ENCODE peak calls at places on chromosomes 1 and 21, in eight cellular contexts. B is adrenal gland, Q is body of pancreas, L is gastrocnemius medialis, H is prostate gland, V is heart left ventricle, O is HCT116, P is esophagus squamous epithelium. W is an unnamed sample.

GRCh38 chr21:14114251-14114650 is 96.5 kb downstream of the LIPI start:
- DNase-seq in B (no peak), Q (peak), V (no peak), P (no peak), H (no peak), O (no peak), L (no peak), W (no peak)

GRCh38 chr1:47407481-47407880 is 8.6 kb upstream of the FOXE3 start:
- DNase-seq in P (no peak), H (no peak), B (no peak), O (no peak), L (no peak), Q (no peak), V (no peak), W (no peak)

GRCh38 chr21:46326110-46326703 is 2.3 kb downstream of the PCNT start:
- DNase-seq in B (no peak), L (no peak), V (no peak), P (no peak), Q (peak), O (no peak), H (no peak), W (no peak)

GRCh38 chr1:20538760-20539551 is 13.4 kb upstream of the FAM43B start:
- DNase-seq in Q (no peak), V (no peak), L (no peak), P (no peak), O (no peak), B (no peak), H (no peak), W (no peak)

GRCh38 chr1:87942165-87942564 is 613.5 kb downstream of the LMO4 start:
- DNase-seq in O (no peak), P (no peak), Q (no peak), B (no peak), V (no peak), L (peak), H (no peak), W (no peak)

GRCh38 chr1:31782066-31782762 is 18.1 kb upstream of the ADGRB2 start:
- DNase-seq in L (no peak), B (peak), P (no peak), V (no peak), O (no peak), H (no peak), Q (no peak), W (no peak)

GRCh38 chr1:54614558-54614957 is 8.8 kb downstream of the FAM151A start:
- DNase-seq in O (no peak), P (no peak), Q (no peak), V (no peak), H (no peak), B (no peak), L (no peak), W (no peak)

GRCh38 chr1:228487336-228488106 is at the start of gene RNF187:
- DNase-seq in Q (peak), V (peak), O (no peak), P (no peak), L (peak), B (peak), H (peak), W (no peak)

GRCh38 chr1:235473808-235474207 is 30.4 kb downstream of the B3GALNT2 start:
- DNase-seq in Q (no peak), P (no peak), H (no peak), V (no peak), O (no peak), B (no peak), L (no peak), W (no peak)

GRCh38 chr1:176987016-176987415 is 177.5 kb downstream of the ASTN1 start:
- DNase-seq in Q (no peak), L (no peak), H (no peak), O (no peak), P (no peak), B (no peak), V (no peak), W (no peak)

GRCh38 chr1:37922767-37923550 is 23.9 kb downstream of the INPP5B start:
- DNase-seq in B (no peak), Q (peak), P (no peak), O (no peak), V (no peak), H (no peak), L (no peak), W (no peak)

GRCh38 chr1:10529772-10530171 is 55.0 kb downstream of the PEX14 start:
- DNase-seq in P (no peak), Q (no peak), L (no peak), H (no peak), V (no peak), O (no peak), B (no peak), W (no peak)

GRCh38 chr1:30285461-30286050 is 437.8 kb downstream of the MATN1 start:
- DNase-seq in O (no peak), L (no peak), V (no peak), Q (no peak), B (no peak), P (no peak), H (no peak), W (no peak)

GRCh38 chr1:25958475-25958874 is 39.4 kb downstream of the PAFAH2 start:
- DNase-seq in O (no peak), H (no peak), B (no peak), P (no peak), L (no peak), Q (no peak), V (no peak), W (no peak)

GRCh38 chr1:3596663-3597598 is 14.4 kb downstream of the MEGF6 start:
- DNase-seq in Q (no peak), H (no peak), V (no peak), B (no peak), L (no peak), P (no peak), O (no peak), W (no peak)

GRCh38 chr1:240693844-240694243 is 81.9 kb upstream of the GREM2 start:
- DNase-seq in B (no peak), V (no peak), L (no peak), H (no peak), Q (no peak), P (no peak), O (no peak), W (no peak)

GRCh38 chr1:184426278-184426674 is 39.4 kb downstream of the C1orf21 start:
- DNase-seq in B (no peak), L (no peak), V (no peak), H (no peak), O (no peak), P (no peak), Q (no peak), W (no peak)
- H3K4me3 ChIP-seq in B (peak), L (no peak), V (no peak), H (no peak), O (no peak), P (no peak), Q (no peak), W (no peak)

GRCh38 chr1:243407284-243408018 is 151.6 kb downstream of the SDCCAG8 start:
- DNase-seq in P (no peak), L (no peak), O (no peak), Q (no peak), H (no peak), B (no peak), V (no peak), W (no peak)

GRCh38 chr1:243411472-243411871 is 155.6 kb downstream of the SDCCAG8 start:
- DNase-seq in V (no peak), P (no peak), L (no peak), B (no peak), O (no peak), Q (no peak), H (peak), W (no peak)

GRCh38 chr1:243409284-243409683 is 153.4 kb downstream of the SDCCAG8 start:
- DNase-seq in Q (no peak), L (no peak), H (no peak), O (no peak), V (no peak), P (no peak), B (no peak), W (no peak)

GRCh38 chr1:243413431-243414151 is 157.8 kb downstream of the SDCCAG8 start:
- DNase-seq in P (no peak), L (no peak), H (no peak), V (no peak), B (no peak), O (no peak), Q (no peak), W (no peak)

GRCh38 chr1:243408479-243408878 is 152.6 kb downstream of the SDCCAG8 start:
- DNase-seq in Q (no peak), O (no peak), B (no peak), P (no peak), L (no peak), H (no peak), V (no peak), W (no peak)
- TF ChIP-seq POLR2A in Q (no peak), O (no peak), B (no peak), P (no peak), L (no peak), H (no peak), V (no peak), W (no peak)

DNA sequence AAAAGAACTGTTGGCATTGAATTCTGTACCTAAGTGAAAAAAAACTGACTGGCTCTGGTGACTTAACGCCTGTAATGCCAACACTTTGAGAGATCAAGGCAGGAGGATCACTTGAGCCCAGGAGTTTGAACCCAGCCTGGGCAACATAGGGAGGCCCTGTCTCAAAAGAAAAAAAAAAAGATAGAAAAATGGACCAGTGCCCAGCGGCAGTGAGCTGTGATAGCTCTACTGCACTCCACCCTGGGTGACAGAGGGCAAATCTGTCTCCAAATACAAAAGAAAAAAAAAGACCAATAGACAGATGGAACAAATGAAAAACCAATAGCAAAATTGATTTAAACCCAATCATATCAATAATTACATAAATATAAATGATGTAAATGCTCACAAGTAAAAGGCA is 674 bp upstream of the AKR7A3 start:
- DNase-seq in P (no peak), H (no peak), O (no peak), Q (no peak), L (no peak), B (no peak), V (no peak), W (no peak)
- H3K4me3 ChIP-seq in P (peak), H (peak), O (peak), Q (peak), L (peak), B (peak), V (peak), W (no peak)

GRCh38 chr1:35264861-35265260 is 3.6 kb upstream of the ZMYM4 start:
- DNase-seq in O (no peak), Q (peak), B (no peak), V (no peak), P (no peak), H (peak), L (no peak), W (peak)

GRCh38 chr1:35266306-35266705 is 2.2 kb upstream of the ZMYM4 start:
- DNase-seq in O (no peak), L (no peak), B (no peak), V (no peak), Q (no peak), H (no peak), P (no peak), W (no peak)

GRCh38 chr1:35269190-35269988 is 880 bp downstream of the ZMYM4 start:
- DNase-seq in H (no peak), B (no peak), P (no peak), V (no peak), Q (no peak), O (no peak), L (no peak), W (peak)

GRCh38 chr1:35269989-35270289 is 1.4 kb downstream of the ZMYM4 start:
- DNase-seq in P (no peak), L (no peak), B (no peak), Q (no peak), V (no peak), H (no peak), O (no peak), W (no peak)

GRCh38 chr1:35268282-35269189 is at the start of gene ZMYM4:
- DNase-seq in H (peak), L (peak), B (peak), P (peak), O (peak), V (peak), Q (peak), W (peak)
- TF ChIP-seq POLR2A in H (no peak), L (no peak), B (peak), P (peak), O (no peak), V (no peak), Q (peak), W (no peak)

DNA sequence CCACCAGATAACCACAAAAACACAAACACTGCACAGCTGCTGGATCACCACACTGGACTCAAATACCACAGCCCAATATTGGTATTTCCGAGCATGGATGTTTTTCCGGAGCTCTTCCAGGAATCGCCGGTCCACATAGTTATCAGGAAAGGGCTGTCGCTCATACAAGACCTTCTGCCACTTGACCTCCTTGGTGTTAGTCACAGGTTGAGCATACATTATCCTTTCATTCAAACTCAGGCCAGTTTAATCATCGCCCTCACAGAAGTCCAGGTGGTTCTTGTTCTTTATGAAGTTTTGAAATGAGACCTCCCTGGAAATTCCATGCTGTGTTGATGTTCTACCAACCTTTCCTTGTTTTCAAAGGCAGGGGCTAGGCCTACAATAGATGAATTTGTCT is 1.5 kb downstream of the PIGC start:
- DNase-seq in B (no peak), H (no peak), P (no peak), Q (no peak), L (no peak), O (no peak), V (no peak), W (no peak)
- H3K4me3 ChIP-seq in B (peak), H (no peak), P (peak), Q (no peak), L (peak), O (peak), V (no peak), W (no peak)

DNA sequence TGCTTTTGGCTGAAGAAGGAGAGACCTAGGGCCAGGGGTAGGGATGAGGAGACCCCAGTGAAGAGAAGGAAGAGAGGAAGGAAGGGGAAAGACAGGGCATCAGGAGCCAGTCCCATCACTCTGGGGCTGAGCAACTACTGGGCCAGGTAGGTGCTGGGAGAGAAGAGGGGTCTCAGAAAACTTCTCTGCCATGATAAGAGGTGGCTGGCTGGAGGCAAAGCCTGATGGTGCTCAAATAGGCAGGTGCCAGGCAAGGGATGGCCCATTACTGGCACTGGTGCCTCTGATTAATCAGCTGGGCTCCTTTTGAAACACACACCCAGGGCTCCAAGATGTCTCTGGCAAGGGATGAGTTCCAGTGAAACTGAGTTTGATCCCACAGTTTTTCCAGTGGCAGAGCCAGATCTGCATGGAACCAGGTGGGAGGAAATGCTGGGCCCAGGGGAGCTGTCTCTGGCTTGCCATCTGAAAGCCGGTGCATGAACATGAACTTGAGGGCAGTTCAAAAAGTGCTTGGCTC is 2.8 kb downstream of the CSF1 start:
- DNase-seq in V (no peak), H (no peak), L (no peak), Q (no peak), O (no peak), P (no peak), B (no peak), W (no peak)
- TF ChIP-seq POLR2A in V (no peak), H (no peak), L (no peak), Q (no peak), O (no peak), P (no peak), B (no peak), W (no peak)

DNA sequence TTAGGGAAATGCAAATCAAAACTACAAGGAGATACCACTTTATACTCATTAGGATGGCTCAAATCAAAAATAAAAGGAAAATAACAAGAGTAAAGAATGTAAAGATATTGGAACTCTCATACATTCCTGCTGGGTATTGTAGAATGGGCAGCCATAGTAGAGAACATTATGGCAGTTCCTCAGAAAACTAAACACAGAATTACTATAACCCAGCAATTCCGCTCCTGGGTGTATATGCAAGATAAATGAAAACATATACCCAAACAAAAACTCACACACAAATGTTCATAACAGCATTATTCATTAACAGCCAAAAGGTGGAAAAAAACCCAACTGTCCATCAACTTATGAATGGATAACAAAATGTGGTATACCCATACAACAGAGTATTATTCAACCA is 11.4 kb downstream of the BEND5 start:
- DNase-seq in O (no peak), V (no peak), L (no peak), H (no peak), P (no peak), B (no peak), Q (no peak), W (no peak)
- H3K4me3 ChIP-seq in O (no peak), V (no peak), L (no peak), H (no peak), P (no peak), B (no peak), Q (no peak), W (no peak)

GRCh38 chr1:226702957-226703831 is 35.9 kb downstream of the ITPKB start:
- DNase-seq in V (peak), B (peak), H (peak), L (peak), P (no peak), Q (peak), O (no peak), W (peak)
- TF ChIP-seq POLR2A in V (no peak), B (peak), H (peak), L (peak), P (peak), Q (peak), O (no peak), W (peak)

DNA sequence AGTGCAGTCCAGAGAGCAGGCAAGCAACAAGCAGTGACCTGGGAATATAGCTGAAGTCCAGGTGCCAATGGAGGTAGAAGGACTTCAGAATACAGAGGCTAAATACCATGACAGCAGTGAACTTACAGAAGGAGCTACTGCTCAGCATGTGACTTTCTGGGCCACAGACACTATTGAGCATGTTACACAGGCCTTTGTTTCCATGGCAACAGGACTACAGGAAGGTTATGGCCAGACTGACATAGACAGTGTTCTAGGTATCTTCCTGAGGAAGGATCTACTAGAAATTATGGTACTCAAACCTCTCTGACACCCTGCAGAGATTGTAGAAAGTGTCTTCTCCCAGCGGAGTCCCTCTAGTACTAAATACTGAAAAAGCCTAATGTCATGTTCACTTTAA is 11.0 kb downstream of the OR2M5 start:
- DNase-seq in O (no peak), L (no peak), V (no peak), H (no peak), Q (no peak), B (no peak), P (no peak), W (no peak)
- H3K4me3 ChIP-seq in O (no peak), L (no peak), V (no peak), H (no peak), Q (no peak), B (no peak), P (no peak), W (no peak)